ENCODE peak calls at places on chromosomes 1 and 21, in nine cellular contexts. One of them, this sample, is unnamed.

GRCh38 chr1:234170622-234171021 is 202.6 kb upstream of the COA6 start:
- DNase-seq in ovary: no peak
- DNase-seq in left ventricle myocardium inferior: no peak
- DNase-seq in GM23338: no peak
- DNase-seq in BJ: no peak
- DNase-seq in mesothelial cell of epicardium: no peak
- DNase-seq in pancreas: no peak
- DNase-seq in progenitor cell of endocrine pancreas: no peak
- DNase-seq in upper lobe of left lung: no peak
- DNase-seq in this sample: no peak

GRCh38 chr1:161763522-161764098 is 2.5 kb upstream of the ATF6 start:
- DNase-seq in GM23338: peak
- DNase-seq in BJ: no peak
- DNase-seq in ovary: no peak
- DNase-seq in mesothelial cell of epicardium: no peak
- DNase-seq in left ventricle myocardium inferior: no peak
- DNase-seq in pancreas: peak
- DNase-seq in upper lobe of left lung: no peak
- DNase-seq in progenitor cell of endocrine pancreas: no peak
- DNase-seq in this sample: no peak

GRCh38 chr1:7781923-7782495 is 2.1 kb upstream of the PER3 start:
- DNase-seq in GM23338: no peak
- DNase-seq in upper lobe of left lung: no peak
- DNase-seq in progenitor cell of endocrine pancreas: no peak
- DNase-seq in BJ: no peak
- DNase-seq in pancreas: no peak
- DNase-seq in left ventricle myocardium inferior: no peak
- DNase-seq in ovary: no peak
- DNase-seq in mesothelial cell of epicardium: no peak
- DNase-seq in this sample: no peak

GRCh38 chr1:215022723-215023122 is 59.8 kb upstream of the KCNK2 start:
- DNase-seq in mesothelial cell of epicardium: no peak
- DNase-seq in ovary: no peak
- DNase-seq in progenitor cell of endocrine pancreas: no peak
- DNase-seq in left ventricle myocardium inferior: no peak
- DNase-seq in GM23338: no peak
- DNase-seq in pancreas: no peak
- DNase-seq in BJ: peak
- DNase-seq in upper lobe of left lung: no peak
- DNase-seq in this sample: no peak

GRCh38 chr1:157773723-157774350 is 3.1 kb downstream of the FCRL2 start:
- DNase-seq in progenitor cell of endocrine pancreas: no peak
- DNase-seq in upper lobe of left lung: no peak
- DNase-seq in BJ: no peak
- DNase-seq in left ventricle myocardium inferior: no peak
- DNase-seq in ovary: no peak
- DNase-seq in mesothelial cell of epicardium: no peak
- DNase-seq in pancreas: no peak
- DNase-seq in GM23338: peak
- DNase-seq in this sample: no peak

GRCh38 chr21:45592208-45592619 is 50.0 kb upstream of the SLC19A1 start:
- DNase-seq in upper lobe of left lung: no peak
- DNase-seq in BJ: no peak
- DNase-seq in mesothelial cell of epicardium: no peak
- DNase-seq in GM23338: no peak
- DNase-seq in pancreas: no peak
- DNase-seq in ovary: no peak
- DNase-seq in left ventricle myocardium inferior: no peak
- DNase-seq in progenitor cell of endocrine pancreas: no peak
- DNase-seq in this sample: no peak

GRCh38 chr1:245718123-245718522 is 563.3 kb downstream of the KIF26B start:
- DNase-seq in mesothelial cell of epicardium: no peak
- DNase-seq in progenitor cell of endocrine pancreas: no peak
- DNase-seq in ovary: no peak
- DNase-seq in GM23338: no peak
- DNase-seq in BJ: no peak
- DNase-seq in pancreas: no peak
- DNase-seq in upper lobe of left lung: no peak
- DNase-seq in left ventricle myocardium inferior: no peak
- DNase-seq in this sample: no peak

GRCh38 chr1:4736254-4736653 is 81.8 kb downstream of the AJAP1 start:
- DNase-seq in left ventricle myocardium inferior: no peak
- DNase-seq in ovary: no peak
- DNase-seq in BJ: no peak
- DNase-seq in mesothelial cell of epicardium: no peak
- DNase-seq in progenitor cell of endocrine pancreas: no peak
- DNase-seq in upper lobe of left lung: no peak
- DNase-seq in GM23338: no peak
- DNase-seq in pancreas: no peak
- DNase-seq in this sample: no peak

GRCh38 chr1:91850708-91851107 is 35.2 kb downstream of the TGFBR3 start:
- DNase-seq in ovary: no peak
- DNase-seq in left ventricle myocardium inferior: no peak
- DNase-seq in GM23338: no peak
- DNase-seq in mesothelial cell of epicardium: no peak
- DNase-seq in progenitor cell of endocrine pancreas: no peak
- DNase-seq in pancreas: no peak
- DNase-seq in BJ: no peak
- DNase-seq in upper lobe of left lung: no peak
- DNase-seq in this sample: no peak

GRCh38 chr1:2628933-2629626 is 3.7 kb downstream of the MMEL1 start:
- DNase-seq in mesothelial cell of epicardium: no peak
- DNase-seq in progenitor cell of endocrine pancreas: no peak
- DNase-seq in left ventricle myocardium inferior: no peak
- DNase-seq in pancreas: peak
- DNase-seq in upper lobe of left lung: peak
- DNase-seq in BJ: no peak
- DNase-seq in ovary: no peak
- DNase-seq in GM23338: peak
- DNase-seq in this sample: peak

GRCh38 chr1:58065520-58065919 is 481.0 kb downstream of the OMA1 start:
- DNase-seq in mesothelial cell of epicardium: no peak
- DNase-seq in pancreas: no peak
- DNase-seq in BJ: no peak
- DNase-seq in progenitor cell of endocrine pancreas: no peak
- DNase-seq in upper lobe of left lung: no peak
- DNase-seq in ovary: no peak
- DNase-seq in GM23338: peak
- DNase-seq in left ventricle myocardium inferior: no peak
- DNase-seq in this sample: no peak

GRCh38 chr1:214281030-214281901 is at the start of gene SMYD2:
- DNase-seq in left ventricle myocardium inferior: peak
- DNase-seq in BJ: no peak
- DNase-seq in progenitor cell of endocrine pancreas: peak
- DNase-seq in ovary: peak
- DNase-seq in mesothelial cell of epicardium: peak
- DNase-seq in GM23338: peak
- DNase-seq in pancreas: peak
- DNase-seq in upper lobe of left lung: peak
- DNase-seq in this sample: peak

GRCh38 chr1:189803364-189803763 is 674.3 kb downstream of the BRINP3 start:
- DNase-seq in pancreas: no peak
- DNase-seq in progenitor cell of endocrine pancreas: no peak
- DNase-seq in upper lobe of left lung: no peak
- DNase-seq in ovary: no peak
- DNase-seq in GM23338: peak
- DNase-seq in left ventricle myocardium inferior: no peak
- DNase-seq in mesothelial cell of epicardium: no peak
- DNase-seq in BJ: no peak
- DNase-seq in this sample: no peak

GRCh38 chr21:45874716-45875415 is 106.7 kb upstream of the COL6A1 start:
- DNase-seq in mesothelial cell of epicardium: no peak
- DNase-seq in progenitor cell of endocrine pancreas: no peak
- DNase-seq in GM23338: no peak
- DNase-seq in ovary: peak
- DNase-seq in left ventricle myocardium inferior: no peak
- DNase-seq in upper lobe of left lung: peak
- DNase-seq in BJ: peak
- DNase-seq in pancreas: no peak
- DNase-seq in this sample: no peak

GRCh38 chr1:228306275-228307217 is 98.7 kb downstream of the OBSCN start:
- DNase-seq in progenitor cell of endocrine pancreas: no peak
- DNase-seq in upper lobe of left lung: peak
- DNase-seq in mesothelial cell of epicardium: peak
- DNase-seq in BJ: no peak
- DNase-seq in pancreas: peak
- DNase-seq in ovary: peak
- DNase-seq in left ventricle myocardium inferior: no peak
- DNase-seq in GM23338: no peak
- DNase-seq in this sample: peak

GRCh38 chr1:33099290-33100118 is 18.6 kb downstream of the AZIN2 start:
- DNase-seq in left ventricle myocardium inferior: no peak
- DNase-seq in mesothelial cell of epicardium: no peak
- DNase-seq in progenitor cell of endocrine pancreas: no peak
- DNase-seq in GM23338: peak
- DNase-seq in ovary: no peak
- DNase-seq in upper lobe of left lung: no peak
- DNase-seq in pancreas: no peak
- DNase-seq in BJ: peak
- DNase-seq in this sample: peak

GRCh38 chr21:37077403-37077802 is 4.3 kb downstream of the TTC3 start:
- DNase-seq in pancreas: no peak
- DNase-seq in progenitor cell of endocrine pancreas: no peak
- DNase-seq in upper lobe of left lung: no peak
- DNase-seq in GM23338: no peak
- DNase-seq in mesothelial cell of epicardium: no peak
- DNase-seq in left ventricle myocardium inferior: no peak
- DNase-seq in BJ: no peak
- DNase-seq in ovary: no peak
- DNase-seq in this sample: no peak

GRCh38 chr1:99227498-99227897 is 36.8 kb upstream of the PLPPR4 start:
- DNase-seq in pancreas: no peak
- DNase-seq in ovary: no peak
- DNase-seq in GM23338: no peak
- DNase-seq in BJ: no peak
- DNase-seq in mesothelial cell of epicardium: no peak
- DNase-seq in upper lobe of left lung: no peak
- DNase-seq in progenitor cell of endocrine pancreas: no peak
- DNase-seq in left ventricle myocardium inferior: no peak
- DNase-seq in this sample: no peak

GRCh38 chr1:85490270-85490669 is 25.3 kb upstream of the DDAH1 start:
- DNase-seq in ovary: no peak
- DNase-seq in GM23338: no peak
- DNase-seq in pancreas: no peak
- DNase-seq in BJ: no peak
- DNase-seq in progenitor cell of endocrine pancreas: no peak
- DNase-seq in mesothelial cell of epicardium: no peak
- DNase-seq in upper lobe of left lung: no peak
- DNase-seq in left ventricle myocardium inferior: no peak
- DNase-seq in this sample: no peak

GRCh38 chr1:85494074-85494956 is 29.4 kb upstream of the DDAH1 start:
- DNase-seq in upper lobe of left lung: no peak
- DNase-seq in pancreas: no peak
- DNase-seq in progenitor cell of endocrine pancreas: no peak
- DNase-seq in BJ: no peak
- DNase-seq in ovary: no peak
- DNase-seq in left ventricle myocardium inferior: no peak
- DNase-seq in mesothelial cell of epicardium: no peak
- DNase-seq in GM23338: no peak
- DNase-seq in this sample: no peak

GRCh38 chr1:85496881-85497582 is 32.1 kb upstream of the DDAH1 start:
- DNase-seq in mesothelial cell of epicardium: no peak
- DNase-seq in BJ: no peak
- DNase-seq in GM23338: no peak
- DNase-seq in pancreas: no peak
- DNase-seq in left ventricle myocardium inferior: no peak
- DNase-seq in ovary: no peak
- DNase-seq in progenitor cell of endocrine pancreas: no peak
- DNase-seq in upper lobe of left lung: no peak
- DNase-seq in this sample: no peak

GRCh38 chr1:85495556-85495955 is 30.6 kb upstream of the DDAH1 start:
- DNase-seq in left ventricle myocardium inferior: no peak
- DNase-seq in upper lobe of left lung: no peak
- DNase-seq in progenitor cell of endocrine pancreas: no peak
- DNase-seq in pancreas: peak
- DNase-seq in ovary: no peak
- DNase-seq in GM23338: no peak
- DNase-seq in mesothelial cell of epicardium: no peak
- DNase-seq in BJ: no peak
- DNase-seq in this sample: no peak

DNA sequence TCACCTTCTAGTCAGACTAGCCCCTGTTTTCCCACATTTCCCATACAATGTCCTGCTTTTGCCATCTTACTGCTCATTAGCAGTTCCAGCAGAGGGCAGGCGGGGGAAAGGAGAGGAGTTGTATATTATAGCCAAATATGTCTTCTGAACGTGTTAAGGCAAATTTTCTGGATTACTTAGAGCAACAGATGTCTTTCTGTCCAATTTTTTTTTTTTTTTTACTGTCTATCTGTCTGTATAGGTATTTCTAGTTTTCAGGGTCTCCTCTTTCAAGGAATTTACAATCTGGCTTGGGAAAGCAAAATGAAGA is 30.0 kb upstream of the DDAH1 start:
- DNase-seq in progenitor cell of endocrine pancreas: no peak
- DNase-seq in GM23338: peak
- DNase-seq in upper lobe of left lung: no peak
- DNase-seq in ovary: no peak
- DNase-seq in pancreas: no peak
- DNase-seq in left ventricle myocardium inferior: no peak
- DNase-seq in BJ: no peak
- DNase-seq in mesothelial cell of epicardium: no peak
- DNase-seq in this sample: no peak
- TF ChIP-seq CTCF in progenitor cell of endocrine pancreas: no peak
- TF ChIP-seq CTCF in GM23338: peak
- TF ChIP-seq CTCF in upper lobe of left lung: peak
- TF ChIP-seq CTCF in ovary: no peak
- TF ChIP-seq CTCF in pancreas: no peak
- TF ChIP-seq CTCF in left ventricle myocardium inferior: peak
- TF ChIP-seq CTCF in BJ: peak
- TF ChIP-seq CTCF in mesothelial cell of epicardium: no peak
- TF ChIP-seq CTCF in this sample: peak

GRCh38 chr1:9827558-9828185 is 3.9 kb upstream of the CLSTN1 start:
- DNase-seq in progenitor cell of endocrine pancreas: no peak
- DNase-seq in pancreas: no peak
- DNase-seq in left ventricle myocardium inferior: no peak
- DNase-seq in ovary: no peak
- DNase-seq in mesothelial cell of epicardium: no peak
- DNase-seq in upper lobe of left lung: no peak
- DNase-seq in GM23338: peak
- DNase-seq in BJ: no peak
- DNase-seq in this sample: no peak
- TF ChIP-seq CTCF in progenitor cell of endocrine pancreas: peak
- TF ChIP-seq CTCF in pancreas: no peak
- TF ChIP-seq CTCF in left ventricle myocardium inferior: peak
- TF ChIP-seq CTCF in ovary: no peak
- TF ChIP-seq CTCF in mesothelial cell of epicardium: peak
- TF ChIP-seq CTCF in upper lobe of left lung: peak
- TF ChIP-seq CTCF in GM23338: peak
- TF ChIP-seq CTCF in BJ: peak
- TF ChIP-seq CTCF in this sample: peak

GRCh38 chr1:247297263-247298123 is 34.2 kb downstream of the ZNF496 start:
- DNase-seq in progenitor cell of endocrine pancreas: no peak
- DNase-seq in upper lobe of left lung: no peak
- DNase-seq in mesothelial cell of epicardium: no peak
- DNase-seq in GM23338: no peak
- DNase-seq in BJ: no peak
- DNase-seq in left ventricle myocardium inferior: no peak
- DNase-seq in pancreas: no peak
- DNase-seq in ovary: no peak
- DNase-seq in this sample: no peak
- TF ChIP-seq CTCF in progenitor cell of endocrine pancreas: no peak
- TF ChIP-seq CTCF in upper lobe of left lung: no peak
- TF ChIP-seq CTCF in mesothelial cell of epicardium: no peak
- TF ChIP-seq CTCF in GM23338: no peak
- TF ChIP-seq CTCF in BJ: no peak
- TF ChIP-seq CTCF in left ventricle myocardium inferior: no peak
- TF ChIP-seq CTCF in pancreas: no peak
- TF ChIP-seq CTCF in ovary: no peak
- TF ChIP-seq CTCF in this sample: no peak

GRCh38 chr1:164771001-164771550 is 212.1 kb downstream of the PBX1 start:
- DNase-seq in pancreas: no peak
- DNase-seq in GM23338: no peak
- DNase-seq in left ventricle myocardium inferior: no peak
- DNase-seq in upper lobe of left lung: no peak
- DNase-seq in ovary: no peak
- DNase-seq in mesothelial cell of epicardium: no peak
- DNase-seq in progenitor cell of endocrine pancreas: no peak
- DNase-seq in BJ: no peak
- DNase-seq in this sample: no peak
- TF ChIP-seq CTCF in pancreas: no peak
- TF ChIP-seq CTCF in GM23338: no peak
- TF ChIP-seq CTCF in left ventricle myocardium inferior: no peak
- TF ChIP-seq CTCF in upper lobe of left lung: no peak
- TF ChIP-seq CTCF in ovary: no peak
- TF ChIP-seq CTCF in mesothelial cell of epicardium: no peak
- TF ChIP-seq CTCF in progenitor cell of endocrine pancreas: no peak
- TF ChIP-seq CTCF in BJ: no peak
- TF ChIP-seq CTCF in this sample: no peak